ENCODE peak calls at places on chromosomes 7 and 10, in five cellular contexts. I, N, B, J and K are unnamed samples.

GRCh38 chr10:72593963-72594362 is 31.9 kb downstream of the MICU1 start:
- DNase-seq in I (no peak), N (no peak), B (no peak), J (no peak), K (no peak)

GRCh38 chr7:1412322-1413261 is 46.7 kb downstream of the MICALL2 start:
- DNase-seq in I (no peak), N (peak; percentile 98), B (peak; percentile 92), J (peak; percentile 90), K (peak; percentile 32)

GRCh38 chr7:77580762-77581350 is 43.8 kb downstream of the PTPN12 start:
- DNase-seq in I (no peak), N (no peak), B (no peak), J (peak; percentile 20), K (no peak)

GRCh38 chr7:149257146-149257545 is 4.8 kb upstream of the ZNF783 start:
- DNase-seq in I (no peak), N (no peak), B (no peak), J (no peak), K (peak; percentile 68)

GRCh38 chr7:50679218-50680007 is 103.3 kb downstream of the GRB10 start:
- DNase-seq in I (no peak), N (no peak), B (no peak), J (peak; percentile 19), K (peak; percentile 45)

GRCh38 chr10:12476661-12477060 is 127.3 kb downstream of the CAMK1D start:
- DNase-seq in I (no peak), N (no peak), B (no peak), J (no peak), K (no peak)

GRCh38 chr7:87173456-87173855 is 21.2 kb downstream of the DMTF1 start:
- DNase-seq in I (no peak), N (no peak), B (no peak), J (no peak), K (no peak)

GRCh38 chr7:43135129-43135528 is 22.7 kb downstream of the HECW1 start:
- DNase-seq in I (no peak), N (no peak), B (no peak), J (no peak), K (peak; percentile 79)

GRCh38 chr7:114653391-114654088 is 238.9 kb downstream of the FOXP2 start:
- DNase-seq in I (no peak), N (peak; percentile 23), B (no peak), J (no peak), K (no peak)

GRCh38 chr7:74474271-74474865 is 20.7 kb downstream of the GTF2IRD1 start:
- DNase-seq in I (no peak), N (no peak), B (no peak), J (no peak), K (no peak)

GRCh38 chr7:88922944-88923343 is 127.4 kb upstream of the TEX47 start:
- DNase-seq in I (no peak), N (no peak), B (no peak), J (no peak), K (no peak)

GRCh38 chr10:83289373-83289772 is 849.9 kb upstream of the GHITM start:
- DNase-seq in I (no peak), N (no peak), B (no peak), J (no peak), K (no peak)

GRCh38 chr10:73865107-73865458 is 9.3 kb downstream of the CAMK2G start:
- DNase-seq in I (no peak), N (no peak), B (no peak), J (no peak), K (no peak)

GRCh38 chr10:130751851-130752250 is 559.7 kb downstream of the TCERG1L start:
- DNase-seq in I (no peak), N (no peak), B (no peak), J (no peak), K (no peak)

GRCh38 chr10:87054373-87055295 is 34.5 kb downstream of the FAM25A start:
- DNase-seq in I (no peak), N (no peak), B (no peak), J (no peak), K (peak; percentile 6)

GRCh38 chr7:155979994-155980393 is 167.7 kb upstream of the SHH start:
- DNase-seq in I (no peak), N (no peak), B (no peak), J (no peak), K (no peak)

GRCh38 chr7:86454753-86455152 is 189.0 kb upstream of the GRM3 start:
- DNase-seq in I (no peak), N (no peak), B (no peak), J (no peak), K (no peak)